ENCODE peak calls at places on chromosomes 13 and 19, in nine cellular contexts. P is upper lobe of left lung, T is K562, S is transverse colon, C is stomach, B is sigmoid colon, K is A549, M is esophagus muscularis mucosa, G is H1. J is an unnamed sample.
A peak's percentile ranks its signal among the peaks of the same experiment; 100 is the strongest.

GRCh38 chr19:41753159-41753558 is 2.2 kb upstream of the CEACAM6 start:
- DNase-seq in P (peak; percentile 96), T (peak; percentile 63), S (peak; percentile 83), C (peak; percentile 78), B (no peak), K (peak; percentile 65), M (no peak), G (peak; percentile 85), J (peak; percentile 7)

GRCh38 chr13:37361608-37362007 is 237.0 kb downstream of the POSTN start:
- DNase-seq in P (no peak), T (no peak), S (no peak), C (no peak), B (no peak), K (no peak), M (no peak), G (no peak), J (no peak)

GRCh38 chr13:112510987-112511715 is 76.8 kb downstream of the TUBGCP3 start:
- DNase-seq in P (no peak), T (no peak), S (no peak), C (no peak), B (no peak), K (no peak), M (no peak), G (no peak), J (no peak)

GRCh38 chr13:38947049-38947448 is 43.6 kb downstream of the STOML3 start:
- DNase-seq in P (no peak), T (no peak), S (no peak), C (no peak), B (no peak), K (no peak), M (no peak), G (no peak), J (no peak)

GRCh38 chr19:6802336-6803035 is 30.0 kb downstream of the VAV1 start:
- DNase-seq in P (no peak), T (no peak), S (peak; percentile 60), C (peak; percentile 39), B (peak; percentile 67), K (peak; percentile 79), M (peak; percentile 92), G (no peak), J (peak; percentile 28)

GRCh38 chr19:48556163-48556562 is 4.2 kb downstream of the SULT2B1 start:
- DNase-seq in P (no peak), T (no peak), S (peak; percentile 61), C (no peak), B (no peak), K (peak; percentile 93), M (no peak), G (no peak), J (no peak)

GRCh38 chr19:48618916-48619691 is at the start of the genes RPL18 and SPHK2:
- DNase-seq in P (peak; percentile 99), T (peak; percentile 96), S (peak; percentile 98), C (peak; percentile 97), B (peak; percentile 100), K (peak; percentile 100), M (peak; percentile 99), G (peak; percentile 97), J (peak; percentile 90)

GRCh38 chr19:54424660-54425381 is 9.6 kb downstream of the TTYH1 start:
- DNase-seq in P (no peak), T (no peak), S (no peak), C (no peak), B (no peak), K (no peak), M (no peak), G (no peak), J (no peak)

GRCh38 chr19:7744199-7744786 is 3.0 kb downstream of the CD209 start:
- DNase-seq in P (no peak), T (no peak), S (no peak), C (no peak), B (peak; percentile 15), K (no peak), M (no peak), G (no peak), J (no peak)

GRCh38 chr19:42301646-42302204 is at the start of gene PRR19:
- DNase-seq in P (no peak), T (peak; percentile 74), S (peak; percentile 48), C (no peak), B (no peak), K (no peak), M (no peak), G (no peak), J (no peak)

GRCh38 chr13:51453959-51454703 is 1.3 kb upstream of the INTS6 start:
- DNase-seq in P (no peak), T (peak; percentile 12), S (peak; percentile 33), C (no peak), B (peak; percentile 70), K (peak; percentile 3), M (no peak), G (no peak), J (no peak)

GRCh38 chr13:47039106-47039505 is 142.3 kb upstream of the HTR2A start:
- DNase-seq in P (no peak), T (no peak), S (no peak), C (no peak), B (no peak), K (no peak), M (no peak), G (no peak), J (no peak)

GRCh38 chr13:27374650-27375049 is 49.8 kb upstream of the GTF3A start:
- DNase-seq in P (no peak), T (peak; percentile 68), S (peak; percentile 77), C (peak; percentile 73), B (peak; percentile 78), K (peak; percentile 81), M (no peak), G (no peak), J (peak; percentile 21)

GRCh38 chr19:49559928-49560327 is 20.4 kb downstream of the NOSIP start:
- DNase-seq in P (no peak), T (no peak), S (no peak), C (no peak), B (no peak), K (no peak), M (no peak), G (no peak), J (no peak)

GRCh38 chr19:8571006-8571411 is 6.2 kb downstream of the MYO1F start:
- DNase-seq in P (no peak), T (no peak), S (peak; percentile 55), C (peak; percentile 47), B (no peak), K (peak; percentile 69), M (no peak), G (no peak), J (no peak)

GRCh38 chr19:5141926-5142724 is 173.2 kb downstream of the KDM4B start:
- DNase-seq in P (peak; percentile 69), T (no peak), S (no peak), C (no peak), B (no peak), K (no peak), M (no peak), G (no peak), J (no peak)

GRCh38 chr19:46350029-46350757 is 3.3 kb downstream of the PPP5C start:
- DNase-seq in P (no peak), T (peak; percentile 28), S (peak; percentile 53), C (no peak), B (no peak), K (no peak), M (no peak), G (no peak), J (no peak)

GRCh38 chr13:95706356-95706755 is 29.4 kb downstream of the DNAJC3 start:
- DNase-seq in P (no peak), T (no peak), S (no peak), C (no peak), B (no peak), K (no peak), M (no peak), G (no peak), J (no peak)
- H3K4me1 ChIP-seq in P (peaks cover 40% of the 10 kb centered on the region), T (no peaks in the 10 kb centered on the region), S (no peaks in the 10 kb centered on the region), C (peaks cover 5% of the 10 kb centered on the region), B (no peaks in the 10 kb centered on the region), K (peaks cover 4% of the 10 kb centered on the region), M (peaks cover 32% of the 10 kb centered on the region), G (no peaks in the 10 kb centered on the region), J (no peaks in the 10 kb centered on the region)

DNA sequence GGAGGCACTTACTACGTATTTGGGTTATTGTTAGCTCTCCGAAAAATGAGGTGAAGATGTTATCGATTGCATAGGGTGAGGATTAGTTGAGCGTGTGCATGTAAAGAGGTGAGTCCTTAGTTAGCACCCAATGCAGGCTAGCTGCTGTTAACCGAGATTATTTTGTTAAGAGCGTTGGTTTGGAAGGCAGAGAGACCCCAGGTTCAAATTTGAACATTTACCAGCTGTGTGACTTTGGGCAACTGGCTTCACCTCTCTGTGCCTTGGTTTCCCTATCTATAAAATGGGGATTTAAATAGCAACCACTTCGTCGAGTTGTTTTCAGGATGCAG is 693 bp downstream of the SIPA1L3 start:
- DNase-seq in P (no peak), T (no peak), S (no peak), C (no peak), B (no peak), K (no peak), M (no peak), G (no peak), J (no peak)
- TF ChIP-seq EP300 in P (no peak), T (no peak), S (no peak), C (no peak), B (no peak), K (no peak), M (no peak), G (no peak), J (no peak)

GRCh38 chr19:34360354-34360909 is 4.6 kb upstream of the GPI start:
- DNase-seq in P (no peak), T (no peak), S (no peak), C (no peak), B (no peak), K (no peak), M (no peak), G (no peak), J (no peak)
- H3K4me1 ChIP-seq in P (peaks cover 25% of the 10 kb centered on the region), T (peaks cover 49% of the 10 kb centered on the region), S (peaks cover 15% of the 10 kb centered on the region), C (peaks cover 18% of the 10 kb centered on the region), B (no peaks in the 10 kb centered on the region), K (peaks cover 23% of the 10 kb centered on the region), M (peaks cover 26% of the 10 kb centered on the region), G (peaks cover 6% of the 10 kb centered on the region), J (no peaks in the 10 kb centered on the region)

DNA sequence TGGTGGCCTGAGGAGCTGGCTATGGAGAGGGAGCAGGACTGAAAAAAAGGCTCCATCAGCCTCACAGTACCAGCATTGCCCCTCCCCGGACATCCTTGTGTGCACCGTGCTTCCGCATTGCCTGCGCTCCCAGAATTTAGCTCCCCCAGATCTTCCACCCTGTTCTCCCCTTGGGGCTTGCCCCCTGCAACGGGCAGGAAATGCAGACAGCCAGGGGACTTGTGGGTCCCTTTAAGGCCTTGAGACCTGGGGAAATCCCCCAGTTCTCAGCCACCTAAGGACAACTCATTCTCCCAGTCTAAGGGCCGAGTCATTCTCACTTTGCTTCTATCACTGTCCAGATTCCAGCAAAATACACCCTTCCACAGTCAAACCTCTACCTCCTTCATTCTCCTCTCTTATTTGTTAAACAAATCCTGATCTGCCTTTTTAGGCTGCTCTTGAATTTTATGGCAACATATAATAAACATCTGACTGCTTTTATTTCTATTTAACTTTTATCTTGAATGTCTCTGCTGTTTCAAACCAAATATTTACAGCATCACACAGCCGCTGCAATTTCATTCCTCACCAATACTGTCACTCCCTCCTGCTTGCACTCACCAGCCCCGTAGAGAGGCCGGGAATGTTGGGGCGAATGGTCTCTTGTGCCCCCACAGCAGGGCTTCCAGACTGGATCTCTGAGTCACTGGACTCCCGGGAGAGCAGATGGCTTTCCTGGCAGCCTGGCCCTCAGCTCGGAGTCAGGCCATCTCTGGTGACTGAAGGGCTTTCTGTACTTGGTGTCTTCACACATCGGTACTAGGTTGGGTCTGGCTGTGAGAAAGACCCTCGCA is 221.9 kb downstream of the TSHZ3 start:
- DNase-seq in P (no peak), T (no peak), S (peak; percentile 24), C (no peak), B (peak; percentile 68), K (peak; percentile 82), M (no peak), G (no peak), J (no peak)
- TF ChIP-seq EP300 in P (no peak), T (no peak), S (no peak), C (no peak), B (no peak), K (peak; percentile 81), M (no peak), G (no peak), J (no peak)